ENCODE peak calls at places on chromosome 18, in seven cellular contexts. R is NCI-H1105 treated with DMSO at 0.1 percent for 48 hours; Q is activated CD4-positive, alpha-beta T cell treated with anti-CD3 and anti-CD28 coated beads, Interleukin-2, amount 10 ng/mL, durations not matched to agents 7 days and 5 days; Z is ELR; P is activated T-cell treated with anti-CD3 and anti-CD28 coated beads, Interleukin-2, amount 50 U/mL, for 1 hour; T is effector CD8-positive, alpha-beta T cell; B is left cardiac atrium. H is an unnamed sample.

GRCh38 chr18:50058731-50059130 is 136.2 kb downstream of the MYO5B start:
- DNase-seq in R (no peak), Q (no peak), Z (no peak), P (no peak), T (no peak), B (no peak), H (no peak)

GRCh38 chr18:21599585-21600525 is 649 bp downstream of the ESCO1 start:
- DNase-seq in R (peak), Q (peak), Z (peak), P (no peak), T (peak), B (peak), H (peak)

GRCh38 chr18:34114996-34115395 is 109.7 kb downstream of the NOL4 start:
- DNase-seq in R (no peak), Q (no peak), Z (no peak), P (no peak), T (no peak), B (no peak), H (no peak)

GRCh38 chr18:48188609-48189008 is 220.6 kb downstream of the ZBTB7C start:
- DNase-seq in R (no peak), Q (no peak), Z (no peak), P (no peak), T (no peak), B (no peak), H (no peak)

GRCh38 chr18:23380001-23380550 is 73.0 kb upstream of the RIOK3 start:
- DNase-seq in R (no peak), Q (no peak), Z (peak), P (no peak), T (no peak), B (no peak), H (peak)

GRCh38 chr18:816869-817268 is 4.8 kb upstream of the YES1 start:
- DNase-seq in R (no peak), Q (no peak), Z (no peak), P (no peak), T (no peak), B (no peak), H (no peak)

GRCh38 chr18:52341617-52342381 is 1.8 kb downstream of the DCC start:
- DNase-seq in R (peak), Q (no peak), Z (no peak), P (no peak), T (no peak), B (no peak), H (no peak)

GRCh38 chr18:21230436-21230835 is 11.6 kb upstream of the GREB1L start:
- DNase-seq in R (no peak), Q (no peak), Z (no peak), P (no peak), T (no peak), B (no peak), H (no peak)

GRCh38 chr18:11757084-11757590 is 68.1 kb downstream of the GNAL start:
- DNase-seq in R (no peak), Q (no peak), Z (no peak), P (no peak), T (no peak), B (no peak), H (no peak)

GRCh38 chr18:7117390-7118355 is at the start of gene LAMA1:
- DNase-seq in R (no peak), Q (no peak), Z (peak), P (no peak), T (no peak), B (peak), H (no peak)

GRCh38 chr18:59311631-59312030 is 6.8 kb downstream of the CPLX4 start:
- DNase-seq in R (no peak), Q (no peak), Z (peak), P (no peak), T (no peak), B (no peak), H (no peak)

GRCh38 chr18:37662546-37663339 is 97.1 kb upstream of the CELF4 start:
- DNase-seq in R (no peak), Q (no peak), Z (no peak), P (no peak), T (no peak), B (no peak), H (no peak)

GRCh38 chr18:39951321-39951720 is 2003.7 kb upstream of the PIK3C3 start:
- DNase-seq in R (no peak), Q (no peak), Z (no peak), P (no peak), T (no peak), B (no peak), H (no peak)

GRCh38 chr18:41077076-41077475 is 878.0 kb upstream of the PIK3C3 start:
- DNase-seq in R (no peak), Q (no peak), Z (no peak), P (no peak), T (no peak), B (no peak), H (no peak)

GRCh38 chr18:8871484-8871883 is 166.1 kb downstream of the MTCL1 start:
- DNase-seq in R (no peak), Q (no peak), Z (peak), P (no peak), T (no peak), B (no peak), H (no peak)

GRCh38 chr18:75173758-75174157 is 35.2 kb downstream of the PTGR3 start:
- DNase-seq in R (no peak), Q (no peak), Z (no peak), P (no peak), T (no peak), B (no peak), H (no peak)

GRCh38 chr18:48065601-48065995 is 135.1 kb upstream of the SMAD2 start:
- DNase-seq in R (peak), Q (no peak), Z (no peak), P (no peak), T (no peak), B (no peak), H (no peak)

H was measured in erythroblast.